ENCODE peak calls at places on chromosomes 11 and 22, in ten cellular contexts. One of them, this sample, is unnamed. For H3K4me1 and H3K27me3, the result is how much of the 10 kb centered on the place peaks cover.

GRCh38 chr11:85590848-85591483 is 36.2 kb downstream of the DLG2 start:
- DNase-seq in HAP-1: no peak
- DNase-seq in GM23248: peak
- DNase-seq in GM12878: no peak
- DNase-seq in fibroblast of lung: peak
- DNase-seq in stomach: no peak
- DNase-seq in aorta: no peak
- DNase-seq in psoas muscle: no peak
- DNase-seq in SJSA1: no peak
- DNase-seq in tibial nerve: no peak
- DNase-seq in this sample: no peak

GRCh38 chr11:59918987-59919589 is 19.1 kb upstream of the OOSP1 start:
- DNase-seq in HAP-1: peak
- DNase-seq in GM23248: peak
- DNase-seq in GM12878: no peak
- DNase-seq in fibroblast of lung: no peak
- DNase-seq in stomach: peak
- DNase-seq in aorta: no peak
- DNase-seq in psoas muscle: no peak
- DNase-seq in SJSA1: peak
- DNase-seq in tibial nerve: no peak
- DNase-seq in this sample: no peak

GRCh38 chr11:499201-500076 is 7.6 kb downstream of the RNH1 start:
- DNase-seq in HAP-1: no peak
- DNase-seq in GM23248: no peak
- DNase-seq in GM12878: no peak
- DNase-seq in fibroblast of lung: no peak
- DNase-seq in stomach: no peak
- DNase-seq in aorta: peak
- DNase-seq in psoas muscle: peak
- DNase-seq in SJSA1: no peak
- DNase-seq in tibial nerve: no peak
- DNase-seq in this sample: no peak

GRCh38 chr11:75508051-75508561 is 17.6 kb downstream of the GDPD5 start:
- DNase-seq in HAP-1: no peak
- DNase-seq in GM23248: no peak
- DNase-seq in GM12878: peak
- DNase-seq in fibroblast of lung: no peak
- DNase-seq in stomach: no peak
- DNase-seq in aorta: no peak
- DNase-seq in psoas muscle: no peak
- DNase-seq in SJSA1: no peak
- DNase-seq in tibial nerve: no peak
- DNase-seq in this sample: no peak

GRCh38 chr22:49775191-49776052 is 52.3 kb downstream of the BRD1 start:
- DNase-seq in HAP-1: no peak
- DNase-seq in GM23248: no peak
- DNase-seq in GM12878: no peak
- DNase-seq in fibroblast of lung: no peak
- DNase-seq in stomach: no peak
- DNase-seq in aorta: no peak
- DNase-seq in psoas muscle: peak
- DNase-seq in SJSA1: no peak
- DNase-seq in tibial nerve: no peak
- DNase-seq in this sample: no peak

GRCh38 chr11:126948563-126948962 is 52.0 kb downstream of the KIRREL3 start:
- DNase-seq in HAP-1: no peak
- DNase-seq in GM23248: peak
- DNase-seq in GM12878: no peak
- DNase-seq in fibroblast of lung: no peak
- DNase-seq in stomach: no peak
- DNase-seq in aorta: no peak
- DNase-seq in psoas muscle: no peak
- DNase-seq in SJSA1: no peak
- DNase-seq in tibial nerve: no peak
- DNase-seq in this sample: no peak

GRCh38 chr11:115166826-115167225 is 337.4 kb downstream of the CADM1 start:
- DNase-seq in HAP-1: no peak
- DNase-seq in GM23248: peak
- DNase-seq in GM12878: no peak
- DNase-seq in fibroblast of lung: no peak
- DNase-seq in stomach: no peak
- DNase-seq in aorta: no peak
- DNase-seq in psoas muscle: no peak
- DNase-seq in SJSA1: no peak
- DNase-seq in tibial nerve: no peak
- DNase-seq in this sample: no peak

GRCh38 chr11:69104856-69105395 is 50.8 kb upstream of the SMIM38 start:
- DNase-seq in HAP-1: no peak
- DNase-seq in GM23248: no peak
- DNase-seq in GM12878: no peak
- DNase-seq in fibroblast of lung: no peak
- DNase-seq in stomach: no peak
- DNase-seq in aorta: peak
- DNase-seq in psoas muscle: peak
- DNase-seq in SJSA1: no peak
- DNase-seq in tibial nerve: no peak
- DNase-seq in this sample: no peak

GRCh38 chr11:36478700-36479329 is 31.3 kb downstream of the TRAF6 start:
- DNase-seq in HAP-1: peak
- DNase-seq in GM23248: peak
- DNase-seq in GM12878: no peak
- DNase-seq in fibroblast of lung: peak
- DNase-seq in stomach: no peak
- DNase-seq in aorta: no peak
- DNase-seq in psoas muscle: no peak
- DNase-seq in SJSA1: peak
- DNase-seq in tibial nerve: no peak
- DNase-seq in this sample: no peak

GRCh38 chr22:19066531-19067271 is 55.5 kb downstream of the DGCR2 start:
- DNase-seq in HAP-1: no peak
- DNase-seq in GM23248: peak
- DNase-seq in GM12878: no peak
- DNase-seq in fibroblast of lung: peak
- DNase-seq in stomach: no peak
- DNase-seq in aorta: no peak
- DNase-seq in psoas muscle: peak
- DNase-seq in SJSA1: no peak
- DNase-seq in tibial nerve: no peak
- DNase-seq in this sample: no peak

GRCh38 chr11:8814209-8814922 is 96.6 kb upstream of the AKIP1 start:
- DNase-seq in HAP-1: no peak
- DNase-seq in GM23248: peak
- DNase-seq in GM12878: no peak
- DNase-seq in fibroblast of lung: no peak
- DNase-seq in stomach: no peak
- DNase-seq in aorta: no peak
- DNase-seq in psoas muscle: no peak
- DNase-seq in SJSA1: no peak
- DNase-seq in tibial nerve: no peak
- DNase-seq in this sample: no peak

GRCh38 chr11:113377606-113378005 is 10.0 kb upstream of the ANKK1 start:
- DNase-seq in HAP-1: no peak
- DNase-seq in GM23248: peak
- DNase-seq in GM12878: no peak
- DNase-seq in fibroblast of lung: no peak
- DNase-seq in stomach: no peak
- DNase-seq in aorta: no peak
- DNase-seq in psoas muscle: no peak
- DNase-seq in SJSA1: no peak
- DNase-seq in tibial nerve: no peak
- DNase-seq in this sample: no peak

GRCh38 chr11:36098976-36099375 is 155.1 kb downstream of the LDLRAD3 start:
- DNase-seq in HAP-1: no peak
- DNase-seq in GM23248: no peak
- DNase-seq in GM12878: no peak
- DNase-seq in fibroblast of lung: no peak
- DNase-seq in stomach: no peak
- DNase-seq in aorta: no peak
- DNase-seq in psoas muscle: no peak
- DNase-seq in SJSA1: no peak
- DNase-seq in tibial nerve: no peak
- DNase-seq in this sample: no peak

GRCh38 chr11:1565904-1566247 is 6.2 kb downstream of the DUSP8 start:
- DNase-seq in HAP-1: peak
- DNase-seq in GM23248: no peak
- DNase-seq in GM12878: no peak
- DNase-seq in fibroblast of lung: no peak
- DNase-seq in stomach: no peak
- DNase-seq in aorta: no peak
- DNase-seq in psoas muscle: peak
- DNase-seq in SJSA1: no peak
- DNase-seq in tibial nerve: no peak
- DNase-seq in this sample: no peak
- H3K4me1 ChIP-seq in HAP-1: under half
- H3K4me1 ChIP-seq in GM23248: under half
- H3K4me1 ChIP-seq in GM12878: under half
- H3K4me1 ChIP-seq in fibroblast of lung: under half
- H3K4me1 ChIP-seq in stomach: half or more
- H3K4me1 ChIP-seq in aorta: under half
- H3K4me1 ChIP-seq in psoas muscle: under half
- H3K4me1 ChIP-seq in SJSA1: under half
- H3K4me1 ChIP-seq in tibial nerve: under half
- H3K4me1 ChIP-seq in this sample: under half

GRCh38 chr22:33906954-33907353 is 13.3 kb downstream of the LARGE1 start:
- DNase-seq in HAP-1: no peak
- DNase-seq in GM23248: no peak
- DNase-seq in GM12878: no peak
- DNase-seq in fibroblast of lung: no peak
- DNase-seq in stomach: no peak
- DNase-seq in aorta: no peak
- DNase-seq in psoas muscle: no peak
- DNase-seq in SJSA1: no peak
- DNase-seq in tibial nerve: no peak
- DNase-seq in this sample: no peak

GRCh38 chr22:33909075-33909458 is 11.2 kb downstream of the LARGE1 start:
- DNase-seq in HAP-1: no peak
- DNase-seq in GM23248: peak
- DNase-seq in GM12878: no peak
- DNase-seq in fibroblast of lung: peak
- DNase-seq in stomach: no peak
- DNase-seq in aorta: peak
- DNase-seq in psoas muscle: peak
- DNase-seq in SJSA1: no peak
- DNase-seq in tibial nerve: no peak
- DNase-seq in this sample: no peak

GRCh38 chr22:33909906-33910305 is 10.4 kb downstream of the LARGE1 start:
- DNase-seq in HAP-1: no peak
- DNase-seq in GM23248: peak
- DNase-seq in GM12878: no peak
- DNase-seq in fibroblast of lung: no peak
- DNase-seq in stomach: no peak
- DNase-seq in aorta: no peak
- DNase-seq in psoas muscle: no peak
- DNase-seq in SJSA1: no peak
- DNase-seq in tibial nerve: no peak
- DNase-seq in this sample: no peak

GRCh38 chr22:33908201-33909074 is 11.8 kb downstream of the LARGE1 start:
- DNase-seq in HAP-1: no peak
- DNase-seq in GM23248: no peak
- DNase-seq in GM12878: no peak
- DNase-seq in fibroblast of lung: no peak
- DNase-seq in stomach: no peak
- DNase-seq in aorta: no peak
- DNase-seq in psoas muscle: no peak
- DNase-seq in SJSA1: no peak
- DNase-seq in tibial nerve: no peak
- DNase-seq in this sample: no peak

DNA sequence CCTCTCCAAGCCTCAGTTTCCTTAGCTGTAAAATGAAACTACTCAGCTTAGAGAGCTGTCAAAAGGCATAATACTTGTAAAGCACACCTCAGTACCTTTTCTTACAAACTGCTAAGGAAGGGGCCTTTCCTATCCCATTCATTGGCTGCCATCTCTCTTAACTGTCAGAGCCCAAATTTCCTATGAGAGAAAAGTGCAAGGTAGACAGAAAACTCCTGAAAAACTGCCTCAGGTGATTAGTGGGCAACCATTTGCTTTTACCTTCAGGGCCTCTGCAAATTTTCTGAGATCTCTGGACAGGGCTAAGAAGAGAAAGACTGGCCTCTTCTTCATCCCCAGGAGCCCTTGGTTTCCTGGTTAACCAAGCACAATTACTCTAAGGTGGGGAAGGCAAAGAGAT is 13.8 kb downstream of the LARGE1 start:
- DNase-seq in HAP-1: no peak
- DNase-seq in GM23248: no peak
- DNase-seq in GM12878: no peak
- DNase-seq in fibroblast of lung: no peak
- DNase-seq in stomach: no peak
- DNase-seq in aorta: no peak
- DNase-seq in psoas muscle: no peak
- DNase-seq in SJSA1: no peak
- DNase-seq in tibial nerve: no peak
- DNase-seq in this sample: no peak
- H3K27me3 ChIP-seq in HAP-1: under half
- H3K27me3 ChIP-seq in GM23248: under half
- H3K27me3 ChIP-seq in GM12878: under half
- H3K27me3 ChIP-seq in fibroblast of lung: under half
- H3K27me3 ChIP-seq in stomach: under half
- H3K27me3 ChIP-seq in aorta: under half
- H3K27me3 ChIP-seq in psoas muscle: under half
- H3K27me3 ChIP-seq in SJSA1: under half
- H3K27me3 ChIP-seq in tibial nerve: under half
- H3K27me3 ChIP-seq in this sample: under half

DNA sequence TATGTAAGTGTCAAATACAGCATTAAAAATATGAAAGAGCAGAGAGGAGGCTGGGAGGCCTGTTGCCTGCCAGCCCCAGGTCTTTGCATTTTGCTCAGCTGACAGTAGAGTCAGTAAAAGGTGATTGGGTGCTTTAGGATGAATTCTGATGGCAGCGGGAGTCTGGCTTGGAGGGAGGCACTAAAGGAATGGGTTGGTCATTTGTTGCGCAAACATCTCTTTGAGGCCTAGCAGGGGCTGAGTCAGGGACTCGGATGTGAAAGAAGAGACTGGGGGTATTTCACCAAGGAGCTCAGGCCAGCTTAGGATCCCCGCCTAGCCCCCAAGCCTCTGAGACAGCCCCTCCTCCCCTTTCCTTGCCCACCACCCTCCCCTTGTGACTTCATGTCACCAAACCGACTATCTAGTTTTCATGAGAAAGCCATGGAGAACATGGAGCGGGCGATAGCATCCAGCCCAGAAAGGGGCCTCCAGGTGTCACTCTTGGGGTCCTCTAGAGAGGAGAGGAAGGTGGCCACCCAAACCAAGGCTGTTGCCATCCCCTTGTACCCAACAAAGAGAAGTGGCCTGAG is 9.7 kb downstream of the DGKZ start:
- DNase-seq in HAP-1: no peak
- DNase-seq in GM23248: peak
- DNase-seq in GM12878: no peak
- DNase-seq in fibroblast of lung: peak
- DNase-seq in stomach: no peak
- DNase-seq in aorta: no peak
- DNase-seq in psoas muscle: no peak
- DNase-seq in SJSA1: no peak
- DNase-seq in tibial nerve: no peak
- DNase-seq in this sample: no peak
- H3K4me1 ChIP-seq in HAP-1: under half
- H3K4me1 ChIP-seq in GM23248: under half
- H3K4me1 ChIP-seq in GM12878: under half
- H3K4me1 ChIP-seq in fibroblast of lung: under half
- H3K4me1 ChIP-seq in stomach: half or more
- H3K4me1 ChIP-seq in aorta: under half
- H3K4me1 ChIP-seq in psoas muscle: under half
- H3K4me1 ChIP-seq in SJSA1: under half
- H3K4me1 ChIP-seq in tibial nerve: under half
- H3K4me1 ChIP-seq in this sample: under half

GRCh38 chr11:13958596-13958995 is 3.9 kb upstream of the SPON1 start:
- DNase-seq in HAP-1: no peak
- DNase-seq in GM23248: no peak
- DNase-seq in GM12878: no peak
- DNase-seq in fibroblast of lung: no peak
- DNase-seq in stomach: no peak
- DNase-seq in aorta: no peak
- DNase-seq in psoas muscle: no peak
- DNase-seq in SJSA1: no peak
- DNase-seq in tibial nerve: no peak
- DNase-seq in this sample: no peak
- H3K27me3 ChIP-seq in HAP-1: half or more
- H3K27me3 ChIP-seq in GM23248: half or more
- H3K27me3 ChIP-seq in GM12878: under half
- H3K27me3 ChIP-seq in fibroblast of lung: under half
- H3K27me3 ChIP-seq in stomach: under half
- H3K27me3 ChIP-seq in aorta: under half
- H3K27me3 ChIP-seq in psoas muscle: under half
- H3K27me3 ChIP-seq in SJSA1: half or more
- H3K27me3 ChIP-seq in tibial nerve: under half
- H3K27me3 ChIP-seq in this sample: under half